ENCODE peak calls at places on chromosomes 13 and 19, in five cellular contexts. X is kidney, D is hippocampal formation, Z is T-helper 17 cell, M is B cell. K is an unnamed sample.

GRCh38 chr19:47122359-47123335 is 8.0 kb upstream of the SAE1 start:
- DNase-seq in X (no peak), D (no peak), Z (no peak), M (no peak), K (no peak)

GRCh38 chr19:32682317-32682716 is 6.7 kb downstream of the RGS9BP start:
- DNase-seq in X (no peak), D (no peak), Z (no peak), M (no peak), K (no peak)

GRCh38 chr19:52297601-52298358 is 811 bp downstream of the ZNF480 start:
- DNase-seq in X (no peak), D (no peak), Z (no peak), M (peak; percentile 17), K (no peak)

GRCh38 chr13:112260108-112261055 is 115.8 kb upstream of the SPACA7 start:
- DNase-seq in X (peak; percentile 43), D (no peak), Z (no peak), M (no peak), K (no peak)

GRCh38 chr19:10270616-10271394 is at the start of gene ICAM1:
- DNase-seq in X (peak; percentile 96), D (no peak), Z (peak; percentile 62), M (peak; percentile 88), K (no peak)

GRCh38 chr19:4831351-4832340 is at the start of gene TICAM1:
- DNase-seq in X (peak; percentile 93), D (no peak), Z (peak; percentile 81), M (peak; percentile 89), K (no peak)

GRCh38 chr13:45219123-45219891 is 18.5 kb upstream of the KCTD4 start:
- DNase-seq in X (no peak), D (no peak), Z (no peak), M (no peak), K (no peak)

GRCh38 chr19:2083174-2083854 is 12.8 kb downstream of the MOB3A start:
- DNase-seq in X (no peak), D (no peak), Z (no peak), M (peak; percentile 60), K (no peak)

GRCh38 chr19:41702208-41702651 is 6.2 kb upstream of the CEACAM5 start:
- DNase-seq in X (no peak), D (no peak), Z (no peak), M (no peak), K (no peak)

GRCh38 chr13:54628383-54628782 is 1599.8 kb downstream of the OLFM4 start:
- DNase-seq in X (no peak), D (no peak), Z (no peak), M (no peak), K (no peak)

GRCh38 chr13:50616101-50616500 is 227.4 kb downstream of the DLEU7 start:
- DNase-seq in X (no peak), D (no peak), Z (no peak), M (no peak), K (no peak)

GRCh38 chr19:55484571-55485438 is at the start of gene NAT14:
- DNase-seq in X (peak; percentile 86), D (peak; percentile 2), Z (peak; percentile 54), M (peak; percentile 89), K (no peak)

GRCh38 chr19:31349160-31349881 is at the start of gene TSHZ3:
- DNase-seq in X (peak; percentile 96), D (no peak), Z (peak; percentile 28), M (peak; percentile 51), K (peak; percentile 77)

GRCh38 chr13:47904891-47905290 is 96.2 kb downstream of the SUCLA2 start:
- DNase-seq in X (no peak), D (no peak), Z (no peak), M (no peak), K (no peak)

GRCh38 chr13:24693862-24694471 is 13.8 kb downstream of the ATP12A start:
- DNase-seq in X (no peak), D (no peak), Z (no peak), M (peak; percentile 48), K (peak; percentile 38)

GRCh38 chr19:351976-352625 is 7.5 kb upstream of the MIER2 start:
- DNase-seq in X (no peak), D (no peak), Z (no peak), M (no peak), K (no peak)

GRCh38 chr19:48962029-48962848 is 2.9 kb upstream of the FTL start:
- DNase-seq in X (peak; percentile 92), D (no peak), Z (no peak), M (peak; percentile 82), K (no peak)

GRCh38 chr19:741506-742131 is 9.3 kb upstream of the MISP start:
- DNase-seq in X (no peak), D (no peak), Z (no peak), M (no peak), K (no peak)

GRCh38 chr13:45615501-45616101 is at the start of gene ERICH6B:
- DNase-seq in X (peak; percentile 74), D (no peak), Z (no peak), M (no peak), K (no peak)

GRCh38 chr13:20713751-20714150 is 10.3 kb downstream of the IL17D start:
- DNase-seq in X (no peak), D (no peak), Z (no peak), M (no peak), K (no peak)

GRCh38 chr19:18274776-18275356 is 614 bp upstream of the IQCN start:
- DNase-seq in X (peak; percentile 95), D (peak; percentile 52), Z (no peak), M (no peak), K (peak; percentile 79)

GRCh38 chr13:41554626-41555386 is 97.5 kb downstream of the RGCC start:
- DNase-seq in X (no peak), D (no peak), Z (no peak), M (peak; percentile 33), K (no peak)

GRCh38 chr13:77555246-77555645 is 19.7 kb downstream of the SCEL start:
- DNase-seq in X (no peak), D (no peak), Z (no peak), M (no peak), K (no peak)

GRCh38 chr19:18110833-18111232 is 13.3 kb downstream of the MAST3 start:
- DNase-seq in X (no peak), D (no peak), Z (no peak), M (no peak), K (no peak)

GRCh38 chr13:106701810-106702341 is 133.9 kb upstream of the ARGLU1 start:
- DNase-seq in X (no peak), D (no peak), Z (no peak), M (no peak), K (no peak)

GRCh38 chr19:58518261-58519086 is 1.1 kb downstream of the ZBTB45 start:
- DNase-seq in X (no peak), D (no peak), Z (no peak), M (no peak), K (no peak)

GRCh38 chr13:101916108-101916757 is 463.8 kb downstream of the ITGBL1 start:
- DNase-seq in X (peak; percentile 73), D (no peak), Z (no peak), M (peak; percentile 1), K (no peak)

GRCh38 chr13:57611956-57612355 is 19.6 kb upstream of the PCDH17 start:
- DNase-seq in X (no peak), D (no peak), Z (no peak), M (no peak), K (no peak)

GRCh38 chr19:7665076-7665475 is 3.8 kb upstream of the RETN start:
- DNase-seq in X (no peak), D (peak; percentile 19), Z (no peak), M (no peak), K (peak; percentile 82)

GRCh38 chr13:49560270-49561063 is 24.9 kb downstream of the RCBTB1 start:
- DNase-seq in X (no peak), D (no peak), Z (no peak), M (no peak), K (no peak)